ENCODE peak calls at places on chromosomes 2 and 18, in eight cellular contexts. T, V, H, R, Y, N, I and D are unnamed samples.

GRCh38 chr2:27752551-27753237 is 18.8 kb upstream of the MRPL33 start:
- DNase-seq in T (peak; percentile 83), V (no peak), H (no peak), R (no peak), Y (no peak), N (no peak), I (no peak), D (no peak)

GRCh38 chr18:67475673-67476072 is 40.8 kb downstream of the DSEL start:
- DNase-seq in T (no peak), V (no peak), H (no peak), R (no peak), Y (no peak), N (peak; percentile 57), I (peak; percentile 17), D (no peak)

GRCh38 chr2:24400207-24400907 is 40.0 kb upstream of the ITSN2 start:
- DNase-seq in T (no peak), V (no peak), H (no peak), R (no peak), Y (no peak), N (no peak), I (no peak), D (no peak)

GRCh38 chr2:218882866-218883366 is 2.3 kb downstream of the WNT10A start:
- DNase-seq in T (no peak), V (no peak), H (peak; percentile 33), R (no peak), Y (no peak), N (no peak), I (no peak), D (no peak)

GRCh38 chr2:196652869-196653268 is 13.4 kb downstream of the CCDC150 start:
- DNase-seq in T (no peak), V (no peak), H (no peak), R (no peak), Y (no peak), N (no peak), I (no peak), D (no peak)

GRCh38 chr18:22346968-22347611 is 70.6 kb downstream of the CTAGE1 start:
- DNase-seq in T (peak; percentile 48), V (no peak), H (peak; percentile 60), R (no peak), Y (peak; percentile 82), N (peak; percentile 73), I (no peak), D (no peak)

GRCh38 chr2:230505162-230505561 is 89.2 kb downstream of the SP100 start:
- DNase-seq in T (no peak), V (peak; percentile 71), H (no peak), R (no peak), Y (no peak), N (no peak), I (no peak), D (no peak)

GRCh38 chr2:32937602-32938450 is 8.9 kb upstream of the LTBP1 start:
- DNase-seq in T (peak; percentile 59), V (no peak), H (no peak), R (no peak), Y (no peak), N (peak; percentile 52), I (no peak), D (no peak)

GRCh38 chr18:71130351-71130750 is 841.5 kb downstream of the SOCS6 start:
- DNase-seq in T (no peak), V (no peak), H (no peak), R (no peak), Y (no peak), N (no peak), I (no peak), D (no peak)

GRCh38 chr2:234211797-234212196 is 161.3 kb downstream of the SPP2 start:
- DNase-seq in T (no peak), V (no peak), H (no peak), R (no peak), Y (no peak), N (no peak), I (no peak), D (no peak)

GRCh38 chr18:45749918-45750689 is 26.1 kb downstream of the SLC14A1 start:
- DNase-seq in T (no peak), V (no peak), H (no peak), R (no peak), Y (no peak), N (peak; percentile 54), I (no peak), D (no peak)

GRCh38 chr2:47652041-47652713 is 130.8 kb upstream of the MSH6 start:
- DNase-seq in T (no peak), V (no peak), H (no peak), R (no peak), Y (no peak), N (no peak), I (no peak), D (no peak)

GRCh38 chr2:168156661-168157060 is 90.7 kb downstream of the STK39 start:
- DNase-seq in T (no peak), V (no peak), H (no peak), R (no peak), Y (peak; percentile 41), N (peak; percentile 48), I (peak; percentile 76), D (no peak)

GRCh38 chr18:37537868-37538525 is 27.6 kb downstream of the CELF4 start:
- DNase-seq in T (peak; percentile 56), V (peak; percentile 71), H (peak; percentile 83), R (peak; percentile 7), Y (peak; percentile 25), N (peak; percentile 44), I (peak; percentile 3), D (no peak)

GRCh38 chr2:127428815-127429109 is 10.5 kb downstream of the PROC start:
- DNase-seq in T (no peak), V (no peak), H (no peak), R (no peak), Y (no peak), N (no peak), I (no peak), D (no peak)

GRCh38 chr2:96336104-96336775 is 674 bp downstream of the NCAPH start:
- DNase-seq in T (no peak), V (no peak), H (no peak), R (no peak), Y (no peak), N (no peak), I (no peak), D (no peak)

GRCh38 chr2:55550368-55551102 is 31.0 kb downstream of the CFAP36 start:
- DNase-seq in T (no peak), V (no peak), H (no peak), R (no peak), Y (no peak), N (peak; percentile 89), I (peak; percentile 52), D (peak; percentile 15)

GRCh38 chr18:74869904-74870863 is 272.5 kb downstream of the ZNF407 start:
- DNase-seq in T (no peak), V (peak; percentile 76), H (no peak), R (no peak), Y (no peak), N (peak; percentile 2), I (no peak), D (no peak)

GRCh38 chr2:133641497-133641896 is 73.2 kb upstream of the NCKAP5 start:
- DNase-seq in T (peak; percentile 8), V (no peak), H (no peak), R (no peak), Y (no peak), N (peak; percentile 29), I (no peak), D (no peak)

GRCh38 chr18:2572144-2572682 is 856 bp downstream of the NDC80 start:
- DNase-seq in T (no peak), V (peak; percentile 29), H (no peak), R (no peak), Y (no peak), N (no peak), I (no peak), D (no peak)

GRCh38 chr2:129199501-129199900 is 780.0 kb upstream of the RAB6C start:
- DNase-seq in T (no peak), V (no peak), H (no peak), R (no peak), Y (no peak), N (no peak), I (no peak), D (no peak)

GRCh38 chr18:58909521-58909920 is 44.8 kb downstream of the ZNF532 start:
- DNase-seq in T (no peak), V (no peak), H (no peak), R (no peak), Y (no peak), N (no peak), I (no peak), D (no peak)

DNA sequence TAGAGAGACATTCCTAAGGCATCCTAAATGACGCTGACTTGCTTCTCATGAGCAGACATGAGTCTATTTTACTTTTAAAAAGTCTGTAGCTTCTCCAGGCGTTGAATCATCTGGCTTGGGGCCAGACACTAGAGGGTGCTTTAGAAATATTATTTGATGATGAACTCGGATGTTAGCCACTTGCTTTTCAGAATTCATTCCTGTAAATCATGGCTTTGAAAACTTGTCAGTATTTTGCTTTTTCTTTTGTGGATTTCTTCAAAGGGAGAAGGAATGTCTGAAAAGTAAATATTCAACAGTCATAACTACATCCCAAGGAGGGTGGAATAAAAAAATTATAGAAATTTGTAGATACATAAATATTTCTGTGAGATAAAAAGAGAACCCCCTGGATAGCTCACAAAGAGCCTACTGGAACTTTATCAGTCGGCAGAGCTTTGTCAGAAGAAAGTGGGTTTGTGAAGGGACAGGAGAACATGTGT is 370.8 kb downstream of the OSR1 start:
- DNase-seq in T (peak; percentile 68), V (no peak), H (peak; percentile 81), R (no peak), Y (peak; percentile 86), N (peak; percentile 95), I (peak; percentile 83), D (peak; percentile 15)
- TF ChIP-seq CTCF in T (no peak), V (no peak), H (peak; percentile 41), R (no peak), Y (peak; percentile 31), N (peak; percentile 44), I (no peak), D (peak; percentile 24)

DNA sequence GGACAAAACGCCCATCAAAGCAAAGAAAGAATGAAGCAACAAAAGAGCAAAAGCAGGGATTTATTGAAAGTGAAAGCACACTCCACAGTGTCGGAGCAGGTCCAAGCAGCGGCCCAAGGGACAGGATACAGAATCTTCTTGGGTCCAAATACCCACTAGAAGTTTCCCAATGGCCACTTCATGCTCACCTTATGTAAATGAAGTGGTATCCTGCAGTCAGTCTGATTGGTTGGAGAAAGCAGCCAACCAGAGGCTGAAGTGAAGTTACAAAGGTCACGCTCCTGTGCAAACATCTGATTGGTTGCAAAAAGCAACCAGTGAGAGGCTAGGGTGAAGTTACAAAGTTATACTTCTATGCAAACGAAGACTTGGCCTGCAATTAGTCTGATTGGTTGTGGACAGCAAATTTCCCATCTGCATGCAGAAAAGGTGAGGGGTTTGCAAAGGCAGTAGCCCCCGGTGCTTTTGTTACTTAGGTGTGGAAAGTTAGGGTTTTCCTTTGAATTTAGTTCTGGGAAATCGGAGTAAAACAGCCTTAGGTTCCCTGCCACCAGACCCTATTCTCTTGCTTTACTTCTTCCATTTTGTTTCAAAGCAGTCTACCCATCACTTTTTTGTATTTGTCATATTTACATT is 12.9 kb downstream of the DUSP19 start:
- DNase-seq in T (no peak), V (no peak), H (no peak), R (no peak), Y (no peak), N (no peak), I (no peak), D (no peak)
- H3K4me3 ChIP-seq in T (no peak overlapping the region), V (no peak overlapping the region), H (no peak overlapping the region), R (no peak overlapping the region), Y (no peak overlapping the region), N (no peak overlapping the region), I (no peak overlapping the region), D (no peak overlapping the region)

GRCh38 chr18:76252880-76253279 is 242.2 kb downstream of the ZNF516 start:
- DNase-seq in T (no peak), V (peak; percentile 25), H (no peak), R (no peak), Y (no peak), N (peak; percentile 6), I (no peak), D (no peak)
- TF ChIP-seq CTCF in T (peak; percentile 49), V (peak; percentile 38), H (peak; percentile 19), R (no peak), Y (peak; percentile 7), N (peak; percentile 43), I (peak; percentile 35), D (peak; percentile 79)

GRCh38 chr18:50193796-50194622 is 938 bp downstream of the MYO5B start:
- DNase-seq in T (peak; percentile 17), V (no peak), H (no peak), R (no peak), Y (no peak), N (no peak), I (no peak), D (no peak)
- H3K4me3 ChIP-seq in T (peak overlapping the region; percentile 90), V (peak overlapping the region; percentile 43), H (peak overlapping the region; percentile 68), R (no peak overlapping the region), Y (no peak overlapping the region), N (no peak overlapping the region), I (no peak overlapping the region), D (peak overlapping the region; percentile 80)